ENCODE peak calls at places on chromosomes 6 and 20, in nine cellular contexts. H is transverse colon, J is GM12892, M is heart left ventricle, S is IMR-90, A is adrenal gland, L is GM12878, R is esophagus squamous epithelium, W is erythroblast. G is an unnamed sample.

GRCh38 chr20:13423472-13424173 is 202.5 kb downstream of the ISM1 start:
- DNase-seq in H (no peak), J (no peak), M (no peak), S (no peak), A (no peak), L (no peak), R (no peak), W (no peak), G (no peak)

GRCh38 chr6:26056583-26057350 is 30.5 kb upstream of the HFE start:
- DNase-seq in H (peak; percentile 24), J (no peak), M (peak; percentile 30), S (peak; percentile 11), A (peak; percentile 38), L (no peak), R (no peak), W (peak; percentile 83), G (no peak)

GRCh38 chr6:81241126-81241525 is 511.4 kb downstream of the TENT5A start:
- DNase-seq in H (no peak), J (no peak), M (no peak), S (peak; percentile 26), A (no peak), L (no peak), R (no peak), W (no peak), G (no peak)

GRCh38 chr6:45483021-45483420 is 105.3 kb upstream of the SUPT3H start:
- DNase-seq in H (no peak), J (no peak), M (no peak), S (peak; percentile 98), A (peak; percentile 48), L (no peak), R (no peak), W (no peak), G (no peak)

GRCh38 chr20:52404676-52405075 is 213.1 kb upstream of the ZFP64 start:
- DNase-seq in H (no peak), J (no peak), M (no peak), S (no peak), A (no peak), L (no peak), R (no peak), W (no peak), G (no peak)

GRCh38 chr6:40806479-40806878 is 219.3 kb upstream of the LRFN2 start:
- DNase-seq in H (no peak), J (no peak), M (no peak), S (no peak), A (no peak), L (no peak), R (no peak), W (no peak), G (peak; percentile 45)

GRCh38 chr20:62832212-62832922 is 15.5 kb downstream of the COL9A3 start:
- DNase-seq in H (peak; percentile 82), J (no peak), M (peak; percentile 24), S (no peak), A (peak; percentile 54), L (peak; percentile 57), R (no peak), W (peak; percentile 44), G (no peak)

GRCh38 chr6:28137458-28138020 is 4.1 kb upstream of the ZKSCAN8 start:
- DNase-seq in H (no peak), J (peak; percentile 19), M (no peak), S (peak; percentile 14), A (no peak), L (peak; percentile 62), R (no peak), W (peak; percentile 43), G (no peak)

GRCh38 chr20:44532981-44533331 is 11.1 kb upstream of the SERINC3 start:
- DNase-seq in H (no peak), J (no peak), M (no peak), S (peak; percentile 58), A (no peak), L (no peak), R (no peak), W (peak; percentile 49), G (peak; percentile 24)

GRCh38 chr6:43070028-43070632 is 6.0 kb upstream of the PTK7 start:
- DNase-seq in H (no peak), J (peak; percentile 61), M (no peak), S (peak; percentile 76), A (no peak), L (no peak), R (no peak), W (peak; percentile 64), G (peak; percentile 75)

GRCh38 chr6:88377976-88378580 is 211.9 kb upstream of the CNR1 start:
- DNase-seq in H (no peak), J (no peak), M (no peak), S (no peak), A (no peak), L (no peak), R (no peak), W (no peak), G (no peak)

GRCh38 chr20:4449977-4450715 is 271.6 kb upstream of the PRND start:
- DNase-seq in H (no peak), J (no peak), M (no peak), S (peak; percentile 71), A (no peak), L (no peak), R (no peak), W (no peak), G (no peak)

GRCh38 chr6:88517737-88518136 is 351.6 kb upstream of the CNR1 start:
- DNase-seq in H (no peak), J (no peak), M (no peak), S (no peak), A (peak; percentile 49), L (no peak), R (no peak), W (no peak), G (no peak)

GRCh38 chr20:51687071-51687470 is 81.1 kb downstream of the ATP9A start:
- DNase-seq in H (no peak), J (no peak), M (no peak), S (peak; percentile 50), A (no peak), L (no peak), R (no peak), W (peak; percentile 40), G (peak; percentile 86)

GRCh38 chr20:31596831-31597482 is 8.1 kb upstream of the ID1 start:
- DNase-seq in H (no peak), J (no peak), M (no peak), S (no peak), A (no peak), L (no peak), R (no peak), W (no peak), G (no peak)

GRCh38 chr20:45098096-45098773 is 2.7 kb downstream of the KCNS1 start:
- DNase-seq in H (no peak), J (no peak), M (no peak), S (no peak), A (peak; percentile 34), L (no peak), R (no peak), W (peak; percentile 52), G (no peak)

GRCh38 chr6:148525453-148525852 is 182.8 kb downstream of the SASH1 start:
- DNase-seq in H (no peak), J (no peak), M (no peak), S (peak; percentile 95), A (no peak), L (no peak), R (no peak), W (no peak), G (no peak)

GRCh38 chr6:41648921-41649320 is 10.7 kb downstream of the MDFI start:
- DNase-seq in H (no peak), J (no peak), M (no peak), S (no peak), A (no peak), L (no peak), R (no peak), W (no peak), G (no peak)

DNA sequence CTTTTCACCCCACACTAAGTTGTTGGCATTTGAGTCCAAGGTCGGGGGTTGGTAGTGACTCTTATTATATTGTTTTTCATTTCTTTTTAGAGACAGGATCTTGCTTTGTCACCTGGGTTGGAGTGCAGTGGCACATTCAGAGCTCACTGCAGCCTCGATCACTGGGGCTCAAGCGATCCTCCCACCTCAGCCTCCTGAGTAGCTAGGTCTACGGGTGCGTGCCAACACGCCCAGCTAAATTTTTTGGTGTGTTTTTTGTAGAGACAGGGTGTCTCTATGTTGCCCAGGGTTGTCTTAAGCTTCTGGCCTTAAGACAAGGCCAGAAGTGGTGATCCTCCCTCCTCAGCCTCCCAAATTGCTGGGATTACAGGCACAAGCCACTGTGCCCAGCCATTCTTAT is 25.1 kb upstream of the TGM2 start:
- DNase-seq in H (no peak), J (no peak), M (no peak), S (no peak), A (no peak), L (no peak), R (no peak), W (no peak), G (no peak)
- TF ChIP-seq POLR2A in H (no peak), J (no peak), M (no peak), S (no peak), A (no peak), L (no peak), R (no peak), W (no peak), G (no peak)

GRCh38 chr6:89829591-89830384 is at the start of gene CASP8AP2:
- DNase-seq in H (peak; percentile 97), J (peak; percentile 84), M (peak; percentile 94), S (peak; percentile 98), A (peak; percentile 99), L (peak; percentile 98), R (peak; percentile 86), W (peak; percentile 100), G (peak; percentile 82)

GRCh38 chr6:89826029-89826528 is 3.6 kb upstream of the CASP8AP2 start:
- DNase-seq in H (no peak), J (no peak), M (no peak), S (peak; percentile 73), A (no peak), L (no peak), R (no peak), W (no peak), G (no peak)

GRCh38 chr6:89830385-89830809 is 717 bp downstream of the CASP8AP2 start:
- DNase-seq in H (no peak), J (no peak), M (no peak), S (no peak), A (no peak), L (no peak), R (no peak), W (peak; percentile 35), G (no peak)

GRCh38 chr6:89828988-89829590 is 591 bp upstream of the CASP8AP2 start:
- DNase-seq in H (peak; percentile 22), J (no peak), M (no peak), S (no peak), A (peak; percentile 18), L (no peak), R (no peak), W (no peak), G (no peak)
- TF ChIP-seq POLR2A in H (peak; percentile 59), J (no peak), M (no peak), S (no peak), A (no peak), L (no peak), R (no peak), W (peak; percentile 92), G (peak; percentile 11)

GRCh38 chr6:36657265-36657664 is 21.2 kb upstream of the CDKN1A start:
- DNase-seq in H (no peak), J (no peak), M (no peak), S (no peak), A (no peak), L (no peak), R (no peak), W (no peak), G (no peak)
- TF ChIP-seq POLR2A in H (no peak), J (no peak), M (no peak), S (no peak), A (no peak), L (no peak), R (no peak), W (no peak), G (no peak)

GRCh38 chr6:83792846-83793245 is 60.3 kb upstream of the RIPPLY2 start:
- DNase-seq in H (no peak), J (no peak), M (no peak), S (no peak), A (no peak), L (no peak), R (no peak), W (no peak), G (no peak)
- TF ChIP-seq POLR2A in H (no peak), J (no peak), M (no peak), S (no peak), A (no peak), L (no peak), R (no peak), W (no peak), G (no peak)

G was measured in H54.